ENCODE peak calls at places on chromosomes 4 and X, in six cellular contexts. R is cardiac muscle cell, I is fibroblast of mammary gland, H is psoas muscle, O is spleen, S is fibroblast of lung. V is an unnamed sample.

GRCh38 chr4:127219247-127219646 is 413.5 kb upstream of the INTU start:
- DNase-seq in R (no peak), I (no peak), H (no peak), O (no peak), S (no peak), V (no peak)

GRCh38 chrX:104852241-104852640 is 286.2 kb downstream of the IL1RAPL2 start:
- DNase-seq in R (no peak), I (no peak), H (no peak), O (no peak), S (no peak), V (no peak)

GRCh38 chr4:40327340-40327739 is 7.8 kb upstream of the CHRNA9 start:
- DNase-seq in R (peak; percentile 55), I (no peak), H (no peak), O (no peak), S (no peak), V (no peak)

GRCh38 chr4:58274553-58274952 is 1164.4 kb upstream of the IGFBP7 start:
- DNase-seq in R (no peak), I (no peak), H (no peak), O (no peak), S (no peak), V (no peak)

GRCh38 chr4:32569844-32570243 is 1849.7 kb downstream of the PCDH7 start:
- DNase-seq in R (peak; percentile 1), I (no peak), H (no peak), O (no peak), S (no peak), V (no peak)

GRCh38 chrX:18674417-18674787 is 2.5 kb upstream of the RS1 start:
- DNase-seq in R (no peak), I (no peak), H (no peak), O (peak; percentile 86), S (no peak), V (peak; percentile 61)

GRCh38 chr4:155512812-155513211 is 136.0 kb upstream of the MAP9 start:
- DNase-seq in R (peak; percentile 50), I (peak; percentile 53), H (no peak), O (no peak), S (peak; percentile 32), V (no peak)

GRCh38 chr4:107718351-107718965 is 1.6 kb downstream of the PAPSS1 start:
- DNase-seq in R (peak; percentile 57), I (peak; percentile 12), H (no peak), O (no peak), S (peak; percentile 49), V (no peak)

GRCh38 chr4:180542445-180543100 is 1700.6 kb upstream of the TENM3 start:
- DNase-seq in R (peak; percentile 26), I (peak; percentile 56), H (no peak), O (no peak), S (peak; percentile 98), V (no peak)

GRCh38 chrX:6225307-6226052 is 3.2 kb downstream of the NLGN4X start:
- DNase-seq in R (no peak), I (no peak), H (no peak), O (no peak), S (peak; percentile 13), V (no peak)
- TF ChIP-seq CTCF in R (no peak), I (no peak), H (no peak), O (peak; percentile 11), S (no peak), V (no peak)

DNA sequence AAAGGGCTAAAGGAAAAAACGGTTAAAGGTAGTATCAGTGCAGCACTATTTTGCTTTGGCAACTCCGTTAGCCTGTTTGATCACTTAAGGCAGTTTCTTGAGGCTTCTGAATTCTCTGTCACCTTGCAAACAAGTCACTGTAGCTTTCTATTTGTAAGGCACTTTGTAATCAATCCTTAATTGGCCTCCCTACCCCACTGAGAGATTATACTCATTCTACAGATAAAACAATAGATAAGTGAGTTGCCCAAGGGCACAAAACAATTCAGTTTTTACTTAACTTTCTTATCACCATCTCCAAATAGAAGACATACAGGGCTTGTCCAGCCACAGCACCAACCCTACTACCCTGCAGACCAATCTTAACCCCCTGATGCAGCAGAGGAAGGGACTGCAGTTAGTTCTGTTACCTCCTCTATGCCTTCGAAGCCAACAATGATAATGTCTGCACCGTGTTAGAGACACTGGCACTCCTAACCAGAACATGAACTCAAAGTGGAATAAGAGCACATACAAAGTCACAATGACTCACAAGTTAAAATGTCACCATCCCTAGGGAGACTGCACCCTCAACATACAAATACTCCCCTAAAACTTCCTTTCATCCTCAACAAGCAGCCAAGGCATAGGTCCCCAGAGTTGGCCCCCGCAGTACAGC is 1.7 kb downstream of the TMEM185A start:
- DNase-seq in R (no peak), I (no peak), H (no peak), O (no peak), S (no peak), V (no peak)
- H3K4me3 ChIP-seq in R (peak overlapping the region; percentile 66), I (no peak overlapping the region), H (peak overlapping the region; percentile 79), O (no peak overlapping the region), S (peak overlapping the region; percentile 69), V (peak overlapping the region; percentile 75)

GRCh38 chr4:5722328-5722727 is 11.3 kb downstream of the EVC start:
- DNase-seq in R (no peak), I (peak; percentile 71), H (no peak), O (no peak), S (peak; percentile 51), V (no peak)

GRCh38 chr4:5719329-5720055 is 8.5 kb downstream of the EVC start:
- DNase-seq in R (no peak), I (no peak), H (no peak), O (no peak), S (no peak), V (no peak)

GRCh38 chr4:5721923-5722322 is 10.9 kb downstream of the EVC start:
- DNase-seq in R (no peak), I (no peak), H (no peak), O (no peak), S (no peak), V (no peak)

GRCh38 chr4:5720157-5720850 is 9.3 kb downstream of the EVC start:
- DNase-seq in R (no peak), I (no peak), H (no peak), O (no peak), S (no peak), V (no peak)

GRCh38 chr4:5720980-5721379 is 10.0 kb downstream of the EVC start:
- DNase-seq in R (no peak), I (no peak), H (no peak), O (no peak), S (no peak), V (no peak)
- TF ChIP-seq CTCF in R (no peak), I (no peak), H (no peak), O (no peak), S (no peak), V (no peak)

DNA sequence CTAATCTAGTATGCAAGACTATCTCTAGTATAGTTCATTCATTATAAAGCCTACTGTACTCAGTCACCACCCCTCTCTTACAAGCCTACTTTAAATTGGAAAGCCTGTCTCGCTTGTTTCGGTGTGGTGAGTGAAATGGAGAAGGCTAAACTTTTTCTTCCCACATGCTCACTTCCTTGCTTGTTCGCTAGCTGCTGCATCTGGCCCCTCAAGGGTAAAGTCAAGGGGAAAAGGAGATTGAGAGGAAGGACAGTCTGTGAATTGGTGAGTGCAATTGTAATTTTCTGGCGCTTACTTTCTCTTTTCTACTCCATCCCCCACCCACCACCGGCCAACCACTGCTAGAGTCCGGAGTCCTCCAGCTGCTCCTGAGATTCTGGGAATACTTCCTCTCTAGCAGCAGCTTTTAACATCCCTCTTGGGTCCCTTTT is 12.1 kb upstream of the ARAP2 start:
- DNase-seq in R (no peak), I (no peak), H (no peak), O (no peak), S (no peak), V (no peak)
- H3K4me3 ChIP-seq in R (no peak overlapping the region), I (no peak overlapping the region), H (no peak overlapping the region), O (no peak overlapping the region), S (no peak overlapping the region), V (no peak overlapping the region)

GRCh38 chr4:1604706-1605205 is 79.4 kb downstream of the FAM53A start:
- DNase-seq in R (no peak), I (no peak), H (no peak), O (peak; percentile 85), S (no peak), V (no peak)
- TF ChIP-seq CTCF in R (no peak), I (no peak), H (no peak), O (no peak), S (no peak), V (peak; percentile 29)